ENCODE peak calls at places on chromosomes 7 and 10, in four cellular contexts. H is H1, P is GM12878, E is HCT116. I is an unnamed sample.

GRCh38 chr10:33807527-33808377 is 473.3 kb upstream of the NRP1 start:
- DNase-seq in P (no peak), H (no peak), E (no peak), I (no peak)

GRCh38 chr7:34207810-34208209 is 302.5 kb downstream of the BMPER start:
- DNase-seq in P (no peak), E (no peak), H (no peak), I (no peak)

GRCh38 chr7:24058953-24059352 is 225.0 kb upstream of the NPY start:
- DNase-seq in E (no peak), P (no peak), H (no peak), I (no peak)

GRCh38 chr10:29728541-29729049 is 93.8 kb upstream of the SVIL start:
- DNase-seq in P (no peak), H (no peak), E (no peak), I (no peak)

GRCh38 chr7:158107806-158108205 is 479.8 kb downstream of the PTPRN2 start:
- DNase-seq in H (no peak), E (no peak), P (no peak), I (no peak)

GRCh38 chr10:118596426-118597124 is 1.1 kb upstream of the PRLHR start:
- DNase-seq in E (no peak), P (no peak), H (no peak), I (no peak)

GRCh38 chr10:12940791-12941190 is 60.7 kb downstream of the CCDC3 start:
- DNase-seq in E (no peak), H (no peak), P (no peak), I (no peak)

GRCh38 chr7:106424476-106425016 is 139.8 kb upstream of the NAMPT start:
- DNase-seq in P (no peak), E (no peak), H (no peak), I (no peak)

GRCh38 chr7:106465704-106466468 is 181.1 kb upstream of the NAMPT start:
- DNase-seq in E (no peak), H (no peak), P (no peak), I (no peak)

GRCh38 chr10:34628174-34628802 is 186.8 kb downstream of the PARD3 start:
- DNase-seq in H (no peak), E (no peak), P (no peak), I (peak; percentile 37)

GRCh38 chr10:130013938-130014733 is 50.1 kb upstream of the EBF3 start:
- DNase-seq in P (no peak), E (no peak), H (no peak), I (no peak)

GRCh38 chr7:50142421-50143113 is 49.5 kb upstream of the ZPBP start:
- DNase-seq in P (peak; percentile 24), E (peak; percentile 36), H (no peak), I (peak; percentile 55)

GRCh38 chr10:76973515-76974289 is 663.9 kb downstream of the KCNMA1 start:
- DNase-seq in E (no peak), P (no peak), H (no peak), I (no peak)

GRCh38 chr7:93307131-93307660 is 75.0 kb downstream of the VPS50 start:
- DNase-seq in H (no peak), P (no peak), E (no peak), I (no peak)

GRCh38 chr10:54415483-54415882 is 385.5 kb downstream of the PCDH15 start:
- DNase-seq in P (no peak), E (no peak), H (no peak), I (no peak)

GRCh38 chr7:107045980-107046379 is 1.5 kb downstream of the PRKAR2B start:
- DNase-seq in P (no peak), H (no peak), E (no peak), I (peak; percentile 56)

GRCh38 chr7:3649250-3649649 is 348.2 kb downstream of the SDK1 start:
- DNase-seq in E (no peak), H (no peak), P (no peak), I (no peak)

GRCh38 chr7:80154656-80155325 is 20.2 kb downstream of the GNAI1 start:
- DNase-seq in H (no peak), E (no peak), P (no peak), I (no peak)

GRCh38 chr10:43902842-43903241 is 254.2 kb upstream of the ZNF32 start:
- DNase-seq in E (no peak), P (no peak), H (no peak), I (no peak)

GRCh38 chr7:101614098-101614938 is 14.8 kb downstream of the MYL10 start:
- DNase-seq in H (no peak), P (no peak), E (no peak), I (no peak)

GRCh38 chr10:103445767-103446567 is 6.2 kb downstream of the CALHM2 start:
- DNase-seq in H (no peak), E (no peak), P (no peak), I (no peak)

DNA sequence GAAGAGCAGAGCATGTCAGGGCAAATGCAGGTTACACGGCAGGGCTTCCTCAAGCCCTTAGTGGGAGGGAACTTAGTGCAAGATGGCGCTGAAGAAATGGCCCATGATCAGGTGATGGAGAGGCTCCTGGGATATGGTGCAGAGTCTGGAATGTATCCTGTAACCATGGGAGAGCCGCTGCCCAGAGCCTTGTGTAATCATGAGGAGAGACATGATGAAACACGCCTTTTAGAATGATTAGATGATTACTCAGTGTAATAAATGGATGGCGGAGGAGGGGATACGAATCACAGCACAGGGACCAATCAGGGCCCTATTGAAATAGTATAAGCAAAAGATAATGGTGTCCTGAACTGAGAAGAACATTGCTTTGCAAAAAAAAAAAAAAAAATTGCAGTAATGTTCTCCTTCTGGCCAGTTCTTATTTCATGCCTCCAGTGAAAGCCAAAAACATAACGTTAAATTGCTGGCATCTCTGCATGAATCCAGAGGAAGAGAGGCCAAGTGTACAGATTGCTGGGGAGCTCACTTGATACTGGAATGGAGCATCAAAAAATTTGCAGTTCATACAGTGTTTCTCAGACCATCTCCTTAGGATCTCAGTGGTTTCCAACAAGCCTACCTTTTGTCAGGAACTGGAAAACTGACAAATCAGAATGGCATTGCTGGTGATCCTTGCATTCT is 668.4 kb upstream of the AUTS2 start:
- DNase-seq in E (no peak), P (no peak), H (no peak), I (no peak)
- TF ChIP-seq EGR1 in E (no peak), P (no peak), H (no peak), I (no peak)

DNA sequence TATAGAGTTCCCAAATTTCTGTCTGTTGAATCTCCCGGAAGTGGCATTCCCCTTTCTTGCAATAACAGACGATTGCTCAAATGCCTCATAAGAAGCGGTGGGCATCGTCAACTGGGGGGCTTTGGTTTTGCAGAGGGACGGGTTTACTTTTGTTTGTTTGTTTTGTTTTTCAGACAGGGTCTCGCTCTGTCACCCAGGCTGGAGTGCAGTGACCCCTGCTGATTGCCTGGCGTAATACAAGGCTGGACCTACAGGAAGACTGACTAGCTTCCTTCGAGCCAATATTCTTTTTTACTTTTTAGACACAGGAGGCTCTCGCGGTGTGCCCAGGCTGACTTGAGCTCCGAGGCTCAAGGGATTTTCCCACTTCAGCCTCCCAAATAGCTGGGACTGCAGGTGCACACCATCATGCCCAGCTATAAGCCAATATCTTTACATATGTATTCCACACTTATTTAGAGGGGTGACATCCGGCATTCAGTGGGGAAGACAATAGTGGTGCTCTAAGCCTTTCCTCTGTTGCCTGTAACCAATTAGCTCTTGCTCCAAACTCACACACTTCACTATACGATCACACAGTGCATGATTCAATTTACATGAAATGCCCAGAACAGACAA is 58.1 kb downstream of the FHIP2A start:
- DNase-seq in H (no peak), E (peak; percentile 43), P (peak; percentile 4), I (peak; percentile 30)
- TF ChIP-seq EGR1 in H (no peak), E (no peak), P (no peak), I (no peak)

GRCh38 chr7:12458520-12459131 is 55.0 kb upstream of the VWDE start:
- DNase-seq in E (peak; percentile 23), P (no peak), H (no peak), I (peak; percentile 71)
- TF ChIP-seq EGR1 in E (no peak), P (no peak), H (no peak), I (no peak)

GRCh38 chr7:2520131-2520807 is 695 bp downstream of the LFNG start:
- DNase-seq in H (no peak), E (no peak), P (no peak), I (peak; percentile 43)
- TF ChIP-seq EGR1 in H (no peak), E (no peak), P (no peak), I (no peak)